ENCODE peak calls at places on chromosomes 12 and 14, in seven cellular contexts. E is fibroblast of mammary gland; O is activated T-cell treated with anti-CD3 and anti-CD28 coated beads for 48 hours; U is AML-193; H is stimulated activated CD4-positive, alpha-beta T cell treated with anti-CD3 and anti-CD28 coated beads, Interleukin-1b, Interleukin-23, amount 100 ng/mL, for 1 hour; D is HEK293T; B is effector memory CD8-positive, alpha-beta T cell. V is an unnamed sample.

GRCh38 chr12:57754411-57755193 is at the start of gene MARCHF9:
- DNase-seq in E (no peak), O (peak; percentile 82), U (no peak), H (peak; percentile 66), D (peak; percentile 48), B (peak; percentile 72), V (peak; percentile 71)

GRCh38 chr12:58254463-58254862 is 313.1 kb downstream of the ATP23 start:
- DNase-seq in E (no peak), O (no peak), U (no peak), H (no peak), D (no peak), B (no peak), V (no peak)

GRCh38 chr12:123741937-123742572 is 20.0 kb upstream of the DNAH10 start:
- DNase-seq in E (no peak), O (no peak), U (no peak), H (no peak), D (no peak), B (peak; percentile 28), V (no peak)

GRCh38 chr14:52551696-52552062 is 626 bp downstream of the TXNDC16 start:
- DNase-seq in E (peak; percentile 54), O (no peak), U (peak; percentile 50), H (no peak), D (no peak), B (no peak), V (peak; percentile 45)

GRCh38 chr12:52053570-52054209 is 2.4 kb downstream of the NR4A1 start:
- DNase-seq in E (no peak), O (no peak), U (no peak), H (no peak), D (no peak), B (no peak), V (no peak)

GRCh38 chr12:31574803-31575573 is 15.9 kb downstream of the DENND5B start:
- DNase-seq in E (no peak), O (no peak), U (peak; percentile 8), H (no peak), D (no peak), B (no peak), V (peak; percentile 16)

GRCh38 chr14:55851961-55852360 is 266.2 kb upstream of the PELI2 start:
- DNase-seq in E (no peak), O (no peak), U (no peak), H (no peak), D (no peak), B (no peak), V (no peak)

GRCh38 chr12:119988440-119988787 is 622 bp upstream of the BICDL1 start:
- DNase-seq in E (peak; percentile 67), O (no peak), U (no peak), H (no peak), D (no peak), B (no peak), V (no peak)

GRCh38 chr12:104973250-104973649 is 12.9 kb upstream of the NOPCHAP1 start:
- DNase-seq in E (no peak), O (no peak), U (no peak), H (no peak), D (no peak), B (no peak), V (peak; percentile 51)

GRCh38 chr12:9143137-9143536 is 27.4 kb upstream of the A2M start:
- DNase-seq in E (no peak), O (no peak), U (no peak), H (no peak), D (no peak), B (no peak), V (no peak)

GRCh38 chr12:124523071-124523470 is 44.3 kb downstream of the NCOR2 start:
- DNase-seq in E (no peak), O (no peak), U (no peak), H (no peak), D (no peak), B (no peak), V (peak; percentile 27)

V was measured in MCF 10A.